ENCODE peak calls at places on chromosomes 16 and 17, in eight cellular contexts. H is IMR-90, D is tibial nerve, K is lower leg skin, A is A549, X is Peyer's patch, R is heart left ventricle, B is H1. M is an unnamed sample.

GRCh38 chr16:53904533-53904932 is 200.6 kb downstream of the FTO start:
- DNase-seq in H (no peak), D (no peak), K (no peak), A (no peak), X (no peak), R (no peak), B (no peak), M (no peak)

GRCh38 chr16:88527186-88527936 is 42.8 kb upstream of the ZC3H18 start:
- DNase-seq in H (peak; percentile 47), D (peak; percentile 44), K (no peak), A (peak; percentile 78), X (peak; percentile 66), R (peak; percentile 82), B (peak; percentile 94), M (peak; percentile 70)

GRCh38 chr17:41413982-41414381 is 10.4 kb downstream of the KRT37 start:
- DNase-seq in H (no peak), D (no peak), K (no peak), A (no peak), X (no peak), R (no peak), B (no peak), M (no peak)

GRCh38 chr16:50304467-50305440 is 38.4 kb downstream of the ADCY7 start:
- DNase-seq in H (no peak), D (no peak), K (no peak), A (no peak), X (no peak), R (peak; percentile 48), B (peak; percentile 44), M (no peak)

GRCh38 chr16:14497245-14498082 is 132.6 kb downstream of the PARN start:
- DNase-seq in H (peak; percentile 29), D (no peak), K (no peak), A (no peak), X (no peak), R (no peak), B (no peak), M (no peak)

GRCh38 chr16:69861276-69862030 is 89.7 kb upstream of the CLEC18A start:
- DNase-seq in H (peak; percentile 75), D (no peak), K (peak; percentile 36), A (no peak), X (no peak), R (no peak), B (no peak), M (peak; percentile 80)

GRCh38 chr16:31251435-31251834 is 8.3 kb upstream of the ITGAM start:
- DNase-seq in H (no peak), D (no peak), K (no peak), A (no peak), X (no peak), R (no peak), B (no peak), M (no peak)

GRCh38 chr16:84247844-84248243 is 8.0 kb upstream of the KCNG4 start:
- DNase-seq in H (peak; percentile 3), D (no peak), K (no peak), A (no peak), X (no peak), R (no peak), B (no peak), M (no peak)

GRCh38 chr17:40341808-40342574 is 22.5 kb downstream of the GJD3 start:
- DNase-seq in H (peak; percentile 50), D (peak; percentile 69), K (no peak), A (peak; percentile 89), X (peak; percentile 64), R (peak; percentile 92), B (peak; percentile 88), M (peak; percentile 82)

GRCh38 chr16:56047307-56048234 is 143.7 kb upstream of the GNAO1 start:
- DNase-seq in H (no peak), D (no peak), K (no peak), A (no peak), X (no peak), R (no peak), B (no peak), M (no peak)

GRCh38 chr16:649646-650045 is 481 bp downstream of the WDR90 start:
- DNase-seq in H (no peak), D (no peak), K (no peak), A (no peak), X (no peak), R (no peak), B (no peak), M (no peak)

GRCh38 chr16:11303405-11304138 is 22.4 kb upstream of the PRM1 start:
- DNase-seq in H (no peak), D (no peak), K (no peak), A (no peak), X (no peak), R (no peak), B (no peak), M (no peak)

GRCh38 chr16:22386976-22387375 is 12.6 kb upstream of the CDR2 start:
- DNase-seq in H (peak; percentile 95), D (no peak), K (no peak), A (no peak), X (no peak), R (no peak), B (no peak), M (no peak)

GRCh38 chr17:10156579-10157488 is 41.6 kb downstream of the GAS7 start:
- DNase-seq in H (no peak), D (peak; percentile 26), K (peak; percentile 73), A (no peak), X (peak; percentile 49), R (peak; percentile 70), B (no peak), M (peak; percentile 54)

GRCh38 chr17:29237476-29238132 is 9.1 kb upstream of the CRYBA1 start:
- DNase-seq in H (peak; percentile 80), D (no peak), K (no peak), A (no peak), X (no peak), R (no peak), B (no peak), M (peak; percentile 26)

GRCh38 chr16:72434159-72434558 is 262.2 kb upstream of the PMFBP1 start:
- DNase-seq in H (peak; percentile 47), D (no peak), K (no peak), A (no peak), X (no peak), R (no peak), B (no peak), M (no peak)

GRCh38 chr16:30636599-30636998 is 14.2 kb upstream of the PRR14 start:
- DNase-seq in H (no peak), D (no peak), K (no peak), A (no peak), X (no peak), R (no peak), B (no peak), M (no peak)

GRCh38 chr17:19424934-19425868 is 14.2 kb downstream of the RNF112 start:
- DNase-seq in H (peak; percentile 23), D (no peak), K (no peak), A (no peak), X (no peak), R (no peak), B (no peak), M (no peak)
- H3K4me3 ChIP-seq in H (no peak overlapping the region), D (no peak overlapping the region), K (no peak overlapping the region), A (no peak overlapping the region), X (no peak overlapping the region), R (no peak overlapping the region), B (no peak overlapping the region), M (no peak overlapping the region)

DNA sequence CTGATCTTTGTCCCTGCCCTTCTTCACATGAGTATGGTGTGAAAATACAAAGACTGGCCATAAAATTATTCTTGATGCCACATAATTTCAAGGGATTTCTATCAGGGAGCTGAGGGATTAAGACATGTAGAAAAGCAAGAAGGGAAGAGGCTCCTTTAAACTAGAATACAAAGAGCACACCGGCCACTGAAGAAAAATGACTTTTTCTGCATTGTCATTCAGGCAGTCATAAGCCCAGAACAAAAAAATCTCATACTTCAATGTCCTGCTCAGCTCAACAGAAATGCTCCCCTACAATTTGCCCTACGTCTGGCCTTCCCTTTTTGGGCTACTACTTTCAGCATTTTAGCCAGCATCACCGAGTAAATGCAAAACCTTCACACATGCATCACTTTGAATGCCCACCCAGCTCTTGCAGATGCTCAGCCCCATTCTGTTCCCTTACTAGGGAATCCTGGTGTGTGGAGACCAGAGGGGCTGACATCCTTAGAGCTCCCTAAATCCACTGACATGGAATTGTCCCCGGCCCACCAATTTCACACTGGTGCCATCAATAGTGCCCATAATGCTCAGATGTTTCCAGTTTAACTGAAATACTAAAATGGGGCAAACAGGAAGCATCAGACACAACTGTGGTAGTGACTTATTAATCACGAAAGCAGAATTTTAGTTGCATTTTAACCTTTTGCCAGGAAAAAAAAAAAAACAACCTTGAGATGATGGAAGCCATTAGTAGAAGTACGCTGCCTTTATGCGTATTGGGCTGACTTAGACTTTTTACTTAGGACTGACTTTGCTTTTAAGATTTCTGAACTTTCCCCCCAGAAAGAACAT is 2.7 kb downstream of the MAP3K14 start:
- DNase-seq in H (no peak), D (no peak), K (no peak), A (no peak), X (no peak), R (no peak), B (no peak), M (no peak)
- TF ChIP-seq POLR2A in H (no peak), D (no peak), K (no peak), A (no peak), X (no peak), R (no peak), B (no peak), M (no peak)

DNA sequence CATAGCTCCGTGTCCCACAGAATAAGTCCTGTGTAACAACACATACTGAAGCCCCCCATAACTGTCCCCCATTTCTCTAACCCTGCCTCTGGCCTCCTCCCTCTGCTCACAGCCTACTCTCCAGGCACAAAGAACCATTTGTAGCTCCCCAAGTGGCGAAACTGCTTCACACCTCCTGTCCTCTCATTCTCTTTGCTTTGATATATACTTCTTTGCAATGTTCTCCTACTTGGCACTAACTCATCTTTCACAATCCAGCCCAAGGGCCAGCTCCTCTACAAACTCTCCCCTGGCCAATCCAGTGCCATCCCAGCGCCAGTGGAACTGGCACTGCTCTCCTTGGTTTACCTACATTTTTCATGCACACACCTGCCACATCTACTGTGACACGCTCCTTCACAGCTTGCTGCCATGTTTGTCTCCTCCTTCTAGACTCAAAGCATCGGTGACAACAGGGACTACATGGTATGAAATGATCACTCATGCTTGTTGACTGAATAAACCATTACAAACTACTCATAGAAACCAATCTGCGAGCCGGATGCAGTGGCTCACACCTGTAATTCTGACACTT is 12.8 kb downstream of the CYTH1 start:
- DNase-seq in H (no peak), D (no peak), K (no peak), A (no peak), X (peak; percentile 17), R (no peak), B (no peak), M (no peak)
- H3K4me3 ChIP-seq in H (no peak overlapping the region), D (no peak overlapping the region), K (no peak overlapping the region), A (no peak overlapping the region), X (no peak overlapping the region), R (no peak overlapping the region), B (no peak overlapping the region), M (no peak overlapping the region)

DNA sequence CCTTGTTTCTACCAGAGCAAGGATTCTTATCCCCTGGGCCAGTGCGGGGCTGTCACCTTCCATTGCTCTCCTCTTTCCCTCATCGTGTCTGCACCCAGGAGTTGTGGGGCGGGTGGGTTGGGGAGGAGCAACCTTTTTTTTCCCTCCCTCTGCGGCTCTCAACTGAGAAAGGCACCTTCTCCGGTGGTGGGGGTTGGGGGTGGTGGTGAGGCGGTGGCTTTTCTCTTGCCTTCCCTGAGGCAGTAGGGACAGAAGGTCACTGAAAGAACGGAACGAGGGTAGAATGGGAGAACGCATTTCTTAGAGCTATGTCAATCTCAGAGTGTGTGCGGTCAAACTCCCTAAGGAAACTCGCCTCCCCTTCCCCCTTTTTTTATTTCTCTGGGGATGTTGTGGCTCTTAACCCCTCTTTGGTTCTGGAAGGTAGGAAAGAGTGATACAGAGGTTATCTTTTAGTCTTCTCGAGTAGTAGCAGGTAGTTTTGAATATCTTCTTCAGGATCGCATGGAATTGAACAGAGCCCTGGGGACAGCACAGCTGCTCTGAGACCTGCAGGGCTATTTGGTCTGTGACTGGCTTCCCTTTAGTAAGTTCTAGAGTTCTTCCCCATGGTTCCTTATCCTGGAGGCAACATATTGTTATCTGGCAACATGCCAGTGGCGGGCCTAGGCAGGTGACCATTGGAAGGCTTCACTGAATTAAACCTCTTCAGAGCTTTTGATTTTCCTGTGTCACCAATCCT is 994 bp downstream of the CLTC start:
- DNase-seq in H (no peak), D (no peak), K (peak; percentile 40), A (peak; percentile 73), X (peak; percentile 41), R (peak; percentile 57), B (no peak), M (peak; percentile 55)
- TF ChIP-seq POLR2A in H (no peak), D (no peak), K (no peak), A (no peak), X (no peak), R (no peak), B (no peak), M (no peak)

M was measured in adrenal gland.